ENCODE peak calls at places on chromosomes 4 and X, in seven cellular contexts. N, D, Y, Q, O, R and V are unnamed samples.

GRCh38 chrX:15721911-15722310 is 16.2 kb upstream of the CA5B start:
- DNase-seq in Q (no peak), D (no peak), Y (no peak), R (no peak), N (no peak), O (no peak), V (no peak)

GRCh38 chr4:8185930-8186329 is 13.2 kb upstream of the SH3TC1 start:
- DNase-seq in R (no peak), O (no peak), Y (peak), N (no peak), Q (no peak), D (no peak), V (no peak)

GRCh38 chr4:73869130-73870055 is at the start of gene CXCL1:
- DNase-seq in Q (no peak), R (no peak), D (no peak), O (no peak), Y (no peak), N (peak), V (no peak)

GRCh38 chrX:110741213-110741796 is 54.3 kb downstream of the CHRDL1 start:
- DNase-seq in D (no peak), Q (no peak), N (no peak), R (no peak), Y (no peak), O (no peak), V (no peak)

GRCh38 chr4:83556836-83557235 is 20.9 kb downstream of the GPAT3 start:
- DNase-seq in O (no peak), Y (no peak), D (no peak), N (no peak), R (no peak), Q (no peak), V (no peak)

GRCh38 chr4:83860200-83860599 is 324.3 kb downstream of the GPAT3 start:
- DNase-seq in Y (no peak), D (no peak), Q (no peak), R (no peak), N (no peak), O (no peak), V (no peak)

GRCh38 chr4:38856524-38857337 is at the start of gene TLR6:
- DNase-seq in O (peak), Y (no peak), Q (no peak), R (no peak), D (no peak), N (peak), V (no peak)

GRCh38 chrX:124217289-124218251 is 114.9 kb upstream of the TEX13D start:
- DNase-seq in Q (no peak), O (peak), Y (no peak), N (peak), R (peak), D (no peak), V (peak)

GRCh38 chr4:16626945-16627344 is 271.5 kb downstream of the LDB2 start:
- DNase-seq in R (peak), D (no peak), O (no peak), Y (no peak), Q (no peak), N (no peak), V (no peak)

GRCh38 chr4:103046416-103047290 is 27.1 kb upstream of the SLC9B1 start:
- DNase-seq in O (peak), N (peak), D (no peak), Q (no peak), R (no peak), Y (peak), V (peak)

GRCh38 chr4:161320377-161320776 is 843.4 kb downstream of the FSTL5 start:
- DNase-seq in R (no peak), Y (no peak), N (no peak), O (no peak), D (no peak), Q (peak), V (no peak)

GRCh38 chr4:177371452-177371851 is 61.8 kb downstream of the NEIL3 start:
- DNase-seq in Q (no peak), D (no peak), Y (no peak), R (no peak), O (no peak), N (no peak), V (no peak)

GRCh38 chr4:151646322-151646721 is 114.5 kb downstream of the GATB start:
- DNase-seq in D (no peak), R (no peak), N (no peak), O (no peak), Q (no peak), Y (no peak), V (no peak)

GRCh38 chr4:117868201-117868600 is 166.1 kb upstream of the NDST3 start:
- DNase-seq in O (no peak), D (no peak), R (no peak), Y (no peak), Q (no peak), N (no peak), V (no peak)

GRCh38 chrX:71955530-71956120 is 45.0 kb downstream of the NHSL2 start:
- DNase-seq in N (no peak), D (no peak), O (no peak), Y (no peak), R (no peak), Q (no peak), V (no peak)

GRCh38 chr4:31461425-31461824 is 741.3 kb downstream of the PCDH7 start:
- DNase-seq in O (no peak), Y (no peak), R (no peak), D (no peak), Q (no peak), N (no peak), V (no peak)

GRCh38 chr4:137981277-137981676 is 260.9 kb downstream of the SLC7A11 start:
- DNase-seq in O (no peak), Y (no peak), R (no peak), N (no peak), Q (no peak), D (no peak), V (no peak)

GRCh38 chr4:33160126-33160525 is 2440.0 kb downstream of the PCDH7 start:
- DNase-seq in N (no peak), O (no peak), Y (no peak), D (no peak), R (no peak), Q (no peak), V (no peak)

GRCh38 chrX:137566746-137567473 is 983 bp downstream of the ZIC3 start:
- DNase-seq in D (no peak), O (no peak), N (no peak), Y (no peak), R (no peak), Q (no peak), V (no peak)

GRCh38 chr4:72846280-72847111 is 223.0 kb downstream of the COX18 start:
- DNase-seq in O (no peak), D (no peak), Y (no peak), R (no peak), N (no peak), Q (no peak), V (no peak)

GRCh38 chr4:78922207-78922606 is 17.0 kb downstream of the PAQR3 start:
- DNase-seq in O (no peak), Y (no peak), Q (no peak), N (no peak), D (no peak), R (no peak), V (no peak)

GRCh38 chr4:38674206-38675144 is 10.5 kb downstream of the KLF3 start:
- DNase-seq in O (no peak), Y (no peak), N (no peak), R (no peak), D (no peak), Q (no peak), V (no peak)

GRCh38 chr4:2927016-2927695 is 36.0 kb downstream of the NOP14 start:
- DNase-seq in N (no peak), Y (no peak), R (no peak), O (no peak), Q (no peak), D (no peak), V (no peak)

GRCh38 chrX:38004046-38004445 is 2.3 kb upstream of the SYTL5 start:
- DNase-seq in R (no peak), O (no peak), Y (no peak), D (no peak), Q (no peak), N (no peak), V (no peak)

GRCh38 chrX:48971325-48972213 is at the start of gene KCND1:
- DNase-seq in Y (no peak), D (no peak), N (peak), Q (peak), O (peak), R (peak), V (no peak)

GRCh38 chr4:129326810-129327209 is 230.9 kb downstream of the C4orf33 start:
- DNase-seq in D (no peak), Y (no peak), O (no peak), N (no peak), R (no peak), Q (no peak), V (no peak)

GRCh38 chr4:136562842-136563241 is 969.5 kb downstream of the PCDH18 start:
- DNase-seq in O (no peak), Q (no peak), Y (peak), N (no peak), D (no peak), R (no peak), V (no peak)

GRCh38 chrX:103556941-103557340 is 28.4 kb upstream of the TCEAL4 start:
- DNase-seq in Q (no peak), N (no peak), O (no peak), D (no peak), R (no peak), Y (no peak), V (no peak)

GRCh38 chr4:96913437-96914075 is 1073.7 kb downstream of the PDHA2 start:
- DNase-seq in Q (no peak), O (no peak), Y (no peak), R (no peak), N (no peak), D (no peak), V (peak)

GRCh38 chr4:109183851-109184345 is 118.6 kb downstream of the COL25A1 start:
- DNase-seq in O (no peak), N (no peak), Q (no peak), D (no peak), Y (no peak), R (no peak), V (no peak)

GRCh38 chr4:152114562-152114961 is 353.8 kb upstream of the GATB start:
- DNase-seq in N (no peak), Y (no peak), O (no peak), D (no peak), Q (no peak), R (no peak), V (no peak)

GRCh38 chrX:63764946-63765345 is 20.1 kb downstream of the ARHGEF9 start:
- DNase-seq in O (no peak), Q (no peak), Y (no peak), D (no peak), R (no peak), N (no peak), V (no peak)

GRCh38 chrX:132292753-132293152 is 73.5 kb upstream of the RAP2C start:
- DNase-seq in R (no peak), Y (peak), Q (no peak), N (peak), O (no peak), D (no peak), V (peak)

GRCh38 chr4:67198757-67199156 is 346.5 kb downstream of the CENPC start:
- DNase-seq in N (no peak), Y (no peak), Q (peak), R (no peak), O (no peak), D (no peak), V (no peak)